ENCODE peak calls at places on chromosomes 7 and 10, in seven cellular contexts. R is astrocyte, P is A549, M is uterus, X is heart left ventricle, T is ovary, V is tibial nerve. K is an unnamed sample. For H3K4me1, the result is how much of the 10 kb centered on the place peaks cover.

GRCh38 chr7:29588900-29589696 is 25.5 kb downstream of the PRR15 start:
- DNase-seq in R (no peak), P (peak), M (no peak), X (peak), T (peak), V (no peak), K (peak)

GRCh38 chr10:110901954-110902819 is 16.8 kb downstream of the BBIP1 start:
- DNase-seq in R (peak), P (peak), M (peak), X (no peak), T (no peak), V (no peak), K (peak)

GRCh38 chr10:88232978-88233537 is 350.1 kb downstream of the RNLS start:
- DNase-seq in R (no peak), P (no peak), M (no peak), X (no peak), T (no peak), V (no peak), K (no peak)

GRCh38 chr10:30829921-30830671 is 200.5 kb upstream of the LYZL2 start:
- DNase-seq in R (peak), P (no peak), M (no peak), X (no peak), T (no peak), V (no peak), K (no peak)

GRCh38 chr7:51011710-51012350 is 229.1 kb upstream of the GRB10 start:
- DNase-seq in R (no peak), P (no peak), M (no peak), X (no peak), T (no peak), V (no peak), K (peak)

GRCh38 chr10:26215923-26216576 is 524 bp upstream of the GAD2 start:
- DNase-seq in R (peak), P (peak), M (no peak), X (peak), T (no peak), V (no peak), K (no peak)

GRCh38 chr7:98879198-98879988 is 1.1 kb downstream of the TRRAP start:
- DNase-seq in R (no peak), P (peak), M (no peak), X (peak), T (no peak), V (no peak), K (no peak)

GRCh38 chr7:151864561-151864960 is 12.4 kb downstream of the PRKAG2 start:
- DNase-seq in R (no peak), P (no peak), M (no peak), X (no peak), T (no peak), V (no peak), K (no peak)

GRCh38 chr7:6644728-6645127 is 7.6 kb downstream of the ZNF316 start:
- DNase-seq in R (no peak), P (no peak), M (no peak), X (no peak), T (no peak), V (no peak), K (no peak)

GRCh38 chr7:17651926-17652385 is 288.3 kb downstream of the SNX13 start:
- DNase-seq in R (peak), P (no peak), M (peak), X (peak), T (peak), V (no peak), K (peak)

GRCh38 chr7:80637453-80637852 is 989 bp upstream of the CD36 start:
- DNase-seq in R (no peak), P (no peak), M (no peak), X (peak), T (no peak), V (no peak), K (no peak)

GRCh38 chr10:47137311-47137851 is 162.6 kb upstream of the GDF10 start:
- DNase-seq in R (peak), P (peak), M (no peak), X (no peak), T (no peak), V (no peak), K (peak)

GRCh38 chr7:46565712-46566111 is 644.6 kb upstream of the IGFBP3 start:
- DNase-seq in R (no peak), P (no peak), M (no peak), X (no peak), T (no peak), V (no peak), K (no peak)

GRCh38 chr7:127658979-127659378 is 7.0 kb downstream of the SND1 start:
- DNase-seq in R (no peak), P (no peak), M (no peak), X (no peak), T (no peak), V (no peak), K (no peak)
- H3K4me1 ChIP-seq in R (under half), P (under half), M (under half), X (under half), T (under half), V (under half), K (under half)

GRCh38 chr7:1382553-1383397 is 76.5 kb downstream of the MICALL2 start:
- DNase-seq in R (no peak), P (no peak), M (no peak), X (no peak), T (no peak), V (no peak), K (peak)
- H3K4me1 ChIP-seq in R (under half), P (under half), M (under half), X (under half), T (under half), V (under half), K (under half)

GRCh38 chr10:5506751-5507648 is 7.6 kb upstream of the CALML5 start:
- DNase-seq in R (no peak), P (no peak), M (no peak), X (no peak), T (no peak), V (no peak), K (peak)

GRCh38 chr10:5501976-5502902 is 2.9 kb upstream of the CALML5 start:
- DNase-seq in R (no peak), P (no peak), M (no peak), X (no peak), T (no peak), V (no peak), K (peak)

GRCh38 chr10:5506246-5506645 is 6.9 kb upstream of the CALML5 start:
- DNase-seq in R (no peak), P (no peak), M (no peak), X (no peak), T (no peak), V (no peak), K (no peak)

GRCh38 chr10:5502903-5503835 is 3.8 kb upstream of the CALML5 start:
- DNase-seq in R (no peak), P (no peak), M (no peak), X (no peak), T (no peak), V (no peak), K (peak)

DNA sequence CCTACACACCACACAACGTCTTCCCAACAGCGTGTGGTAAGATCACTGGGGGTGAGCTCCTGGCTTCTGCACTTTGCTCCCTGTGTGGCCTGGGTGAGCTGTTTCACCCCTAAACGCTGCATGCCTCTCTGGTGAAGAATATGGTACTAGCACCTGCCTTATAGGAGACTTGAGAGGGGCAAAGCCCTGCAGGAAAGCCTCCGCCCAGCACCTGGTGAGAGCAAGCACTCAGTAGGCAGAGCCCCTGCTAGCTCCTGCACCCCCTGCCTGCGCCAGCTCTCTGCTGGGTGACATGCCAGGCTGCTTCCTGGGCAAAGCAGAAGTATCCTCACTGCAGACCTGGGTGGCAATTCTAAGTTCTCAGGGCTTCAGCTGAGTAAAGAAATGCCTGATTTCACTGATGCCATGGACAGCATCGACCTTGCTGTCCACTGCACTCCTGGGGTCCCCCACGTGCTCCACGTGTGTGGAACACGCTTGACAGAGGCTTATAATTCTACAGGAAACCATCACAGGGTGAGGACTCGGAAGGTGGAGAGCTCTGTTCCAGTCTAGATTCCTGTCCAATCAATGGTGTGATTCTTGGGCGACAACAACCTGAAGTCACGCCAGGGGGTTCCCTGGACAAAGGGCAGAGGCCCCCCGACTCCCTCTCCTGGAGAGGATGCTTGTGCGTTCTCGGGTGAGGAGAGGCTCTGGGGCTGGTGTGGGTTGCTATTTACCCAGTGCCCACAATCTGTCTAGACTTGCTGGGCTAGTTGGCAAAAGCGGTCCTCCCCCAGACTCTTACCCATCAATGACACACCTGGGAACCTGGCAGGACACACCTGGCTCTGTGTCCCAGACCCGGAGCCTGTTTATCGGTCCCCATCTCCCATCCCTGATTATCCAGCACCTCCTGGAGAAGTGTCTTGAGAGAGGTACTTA is 5.0 kb upstream of the CALML5 start:
- DNase-seq in R (no peak), P (no peak), M (no peak), X (no peak), T (no peak), V (no peak), K (peak)
- H3K4me1 ChIP-seq in R (under half), P (under half), M (under half), X (under half), T (under half), V (under half), K (under half)

DNA sequence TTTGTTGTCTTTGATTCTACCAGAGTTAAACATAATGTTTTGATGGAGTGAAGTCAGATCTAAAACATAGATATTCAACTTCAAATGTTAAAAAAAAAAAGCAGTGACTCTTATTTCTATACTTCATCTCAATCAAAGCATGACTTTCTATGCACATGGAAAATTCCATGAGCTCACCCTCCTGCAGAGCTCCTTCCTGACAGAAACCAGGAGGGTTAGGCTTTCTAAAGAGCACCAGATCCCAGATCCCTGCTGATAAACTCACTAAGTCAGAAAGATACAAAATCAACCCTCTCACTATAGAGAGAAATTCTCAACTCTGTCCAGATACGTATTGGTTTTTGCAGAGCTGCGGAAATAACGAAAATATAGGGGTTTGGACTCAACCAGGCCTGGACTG is 122.6 kb downstream of the FAM107B start:
- DNase-seq in R (no peak), P (no peak), M (peak), X (no peak), T (no peak), V (no peak), K (no peak)
- H3K4me1 ChIP-seq in R (under half), P (half or more), M (under half), X (under half), T (under half), V (under half), K (under half)

K was measured in osteoblast.